ENCODE peak calls at places on chromosome 2, in four cellular contexts. One of them, this sample, is unnamed.

GRCh38 chr2:236167297-236168109 is 683 bp downstream of the GBX2 start:
- DNase-seq in WTC11: peak
- DNase-seq in HCT116: no peak
- DNase-seq in GM12878: no peak
- DNase-seq in this sample: peak

GRCh38 chr2:99190548-99190947 is 9.6 kb downstream of the MRPL30 start:
- DNase-seq in WTC11: no peak
- DNase-seq in GM12878: no peak
- DNase-seq in HCT116: no peak
- DNase-seq in this sample: no peak

GRCh38 chr2:64823794-64824193 is 165.4 kb upstream of the SLC1A4 start:
- DNase-seq in WTC11: peak
- DNase-seq in GM12878: no peak
- DNase-seq in HCT116: no peak
- DNase-seq in this sample: no peak

GRCh38 chr2:54209379-54209778 is 46.6 kb downstream of the TSPYL6 start:
- DNase-seq in WTC11: no peak
- DNase-seq in HCT116: no peak
- DNase-seq in GM12878: no peak
- DNase-seq in this sample: no peak

GRCh38 chr2:27663160-27663462 is 303 bp downstream of the SUPT7L start:
- DNase-seq in GM12878: no peak
- DNase-seq in WTC11: no peak
- DNase-seq in HCT116: no peak
- DNase-seq in this sample: no peak

GRCh38 chr2:20169796-20170467 is 55.0 kb downstream of the SDC1 start:
- DNase-seq in GM12878: no peak
- DNase-seq in WTC11: no peak
- DNase-seq in HCT116: no peak
- DNase-seq in this sample: no peak

GRCh38 chr2:241227635-241227993 is 39.1 kb downstream of the ANO7 start:
- DNase-seq in GM12878: no peak
- DNase-seq in WTC11: no peak
- DNase-seq in HCT116: no peak
- DNase-seq in this sample: no peak

GRCh38 chr2:141062443-141062842 is 1068.4 kb downstream of the LRP1B start:
- DNase-seq in GM12878: no peak
- DNase-seq in WTC11: no peak
- DNase-seq in HCT116: no peak
- DNase-seq in this sample: no peak

GRCh38 chr2:219707496-219708285 is 80.3 kb downstream of the SLC4A3 start:
- DNase-seq in WTC11: no peak
- DNase-seq in GM12878: no peak
- DNase-seq in HCT116: no peak
- DNase-seq in this sample: no peak

GRCh38 chr2:196963961-196964360 is 37.5 kb upstream of the PGAP1 start:
- DNase-seq in GM12878: no peak
- DNase-seq in WTC11: no peak
- DNase-seq in HCT116: no peak
- DNase-seq in this sample: no peak

GRCh38 chr2:212814941-212815340 is 276.3 kb upstream of the ERBB4 start:
- DNase-seq in GM12878: no peak
- DNase-seq in WTC11: no peak
- DNase-seq in HCT116: no peak
- DNase-seq in this sample: no peak

GRCh38 chr2:2656046-2656715 is 325.1 kb upstream of the MYT1L start:
- DNase-seq in WTC11: no peak
- DNase-seq in GM12878: no peak
- DNase-seq in HCT116: no peak
- DNase-seq in this sample: no peak

GRCh38 chr2:222671259-222672067 is at the start of gene MOGAT1:
- DNase-seq in WTC11: peak
- DNase-seq in GM12878: no peak
- DNase-seq in HCT116: no peak
- DNase-seq in this sample: no peak

GRCh38 chr2:143058795-143059194 is 70.4 kb upstream of the ARHGAP15 start:
- DNase-seq in GM12878: no peak
- DNase-seq in HCT116: no peak
- DNase-seq in WTC11: no peak
- DNase-seq in this sample: no peak

GRCh38 chr2:165874445-165875039 is 79.0 kb downstream of the TTC21B start:
- DNase-seq in WTC11: no peak
- DNase-seq in HCT116: peak
- DNase-seq in GM12878: peak
- DNase-seq in this sample: peak

GRCh38 chr2:170298115-170298514 is 120.2 kb downstream of the MYO3B start:
- DNase-seq in WTC11: no peak
- DNase-seq in GM12878: peak
- DNase-seq in HCT116: no peak
- DNase-seq in this sample: peak

GRCh38 chr2:54704688-54705605 is 18.5 kb upstream of the EML6 start:
- DNase-seq in GM12878: no peak
- DNase-seq in WTC11: no peak
- DNase-seq in HCT116: peak
- DNase-seq in this sample: peak

GRCh38 chr2:223050900-223051299 is 1.1 kb upstream of the KCNE4 start:
- DNase-seq in WTC11: no peak
- DNase-seq in GM12878: no peak
- DNase-seq in HCT116: no peak
- DNase-seq in this sample: no peak

GRCh38 chr2:207205173-207205957 is 39.6 kb upstream of the KLF7 start:
- DNase-seq in HCT116: no peak
- DNase-seq in WTC11: no peak
- DNase-seq in GM12878: no peak
- DNase-seq in this sample: no peak

GRCh38 chr2:168758970-168759820 is 43.2 kb upstream of the NOSTRIN start:
- DNase-seq in GM12878: peak
- DNase-seq in HCT116: peak
- DNase-seq in WTC11: no peak
- DNase-seq in this sample: peak

GRCh38 chr2:17646096-17646554 is 105.6 kb downstream of the VSNL1 start:
- DNase-seq in WTC11: peak
- DNase-seq in HCT116: peak
- DNase-seq in GM12878: peak
- DNase-seq in this sample: peak

GRCh38 chr2:55010149-55010591 is 40.1 kb downstream of the RTN4 start:
- DNase-seq in HCT116: no peak
- DNase-seq in GM12878: peak
- DNase-seq in WTC11: no peak
- DNase-seq in this sample: no peak

GRCh38 chr2:127465258-127465657 is 47.0 kb downstream of the PROC start:
- DNase-seq in WTC11: no peak
- DNase-seq in GM12878: no peak
- DNase-seq in HCT116: no peak
- DNase-seq in this sample: peak

GRCh38 chr2:120250640-120251039 is 2.0 kb upstream of the RALB start:
- DNase-seq in HCT116: no peak
- DNase-seq in WTC11: no peak
- DNase-seq in GM12878: no peak
- DNase-seq in this sample: no peak

GRCh38 chr2:113324684-113325160 is 46.0 kb upstream of the PAX8 start:
- DNase-seq in GM12878: no peak
- DNase-seq in HCT116: peak
- DNase-seq in WTC11: peak
- DNase-seq in this sample: peak

GRCh38 chr2:112812318-112813042 is 24.1 kb downstream of the IL1B start:
- DNase-seq in HCT116: no peak
- DNase-seq in GM12878: no peak
- DNase-seq in WTC11: no peak
- DNase-seq in this sample: no peak

GRCh38 chr2:229416116-229416694 is 145.1 kb upstream of the PID1 start:
- DNase-seq in HCT116: no peak
- DNase-seq in GM12878: no peak
- DNase-seq in WTC11: no peak
- DNase-seq in this sample: peak

GRCh38 chr2:95734976-95735890 is 143.4 kb downstream of the TRIM43 start:
- DNase-seq in GM12878: no peak
- DNase-seq in WTC11: no peak
- DNase-seq in HCT116: no peak
- DNase-seq in this sample: no peak

GRCh38 chr2:218824004-218824403 is 7.6 kb downstream of the PRKAG3 start:
- DNase-seq in WTC11: no peak
- DNase-seq in GM12878: no peak
- DNase-seq in HCT116: no peak
- DNase-seq in this sample: no peak

GRCh38 chr2:112916625-112917024 is 5.7 kb downstream of the IL37 start:
- DNase-seq in GM12878: no peak
- DNase-seq in HCT116: no peak
- DNase-seq in WTC11: no peak
- DNase-seq in this sample: no peak

GRCh38 chr2:225274751-225275150 is 124.8 kb upstream of the NYAP2 start:
- DNase-seq in WTC11: no peak
- DNase-seq in HCT116: no peak
- DNase-seq in GM12878: no peak
- DNase-seq in this sample: no peak

GRCh38 chr2:209638346-209638745 is 133.3 kb upstream of the UNC80 start:
- DNase-seq in HCT116: no peak
- DNase-seq in GM12878: no peak
- DNase-seq in WTC11: no peak
- DNase-seq in this sample: no peak

GRCh38 chr2:234368861-234369261 is 128.0 kb downstream of the ARL4C start:
- DNase-seq in WTC11: no peak
- DNase-seq in GM12878: no peak
- DNase-seq in HCT116: no peak
- DNase-seq in this sample: no peak

GRCh38 chr2:71347517-71347916 is 15.9 kb downstream of the ZNF638 start:
- DNase-seq in WTC11: no peak
- DNase-seq in GM12878: no peak
- DNase-seq in HCT116: no peak
- DNase-seq in this sample: peak

GRCh38 chr2:126698991-126699390 is 43.0 kb downstream of the GYPC start:
- DNase-seq in WTC11: no peak
- DNase-seq in GM12878: no peak
- DNase-seq in HCT116: no peak
- DNase-seq in this sample: no peak

GRCh38 chr2:126940331-126940730 is 41.6 kb downstream of the TEX51 start:
- DNase-seq in WTC11: no peak
- DNase-seq in HCT116: no peak
- DNase-seq in GM12878: no peak
- DNase-seq in this sample: no peak

GRCh38 chr2:3280683-3281520 is 96.7 kb downstream of the EIPR1 start:
- DNase-seq in GM12878: no peak
- DNase-seq in HCT116: no peak
- DNase-seq in WTC11: no peak
- DNase-seq in this sample: no peak

GRCh38 chr2:50490991-50491390 is 540.9 kb downstream of the NRXN1 start:
- DNase-seq in WTC11: no peak
- DNase-seq in HCT116: no peak
- DNase-seq in GM12878: no peak
- DNase-seq in this sample: no peak

DNA sequence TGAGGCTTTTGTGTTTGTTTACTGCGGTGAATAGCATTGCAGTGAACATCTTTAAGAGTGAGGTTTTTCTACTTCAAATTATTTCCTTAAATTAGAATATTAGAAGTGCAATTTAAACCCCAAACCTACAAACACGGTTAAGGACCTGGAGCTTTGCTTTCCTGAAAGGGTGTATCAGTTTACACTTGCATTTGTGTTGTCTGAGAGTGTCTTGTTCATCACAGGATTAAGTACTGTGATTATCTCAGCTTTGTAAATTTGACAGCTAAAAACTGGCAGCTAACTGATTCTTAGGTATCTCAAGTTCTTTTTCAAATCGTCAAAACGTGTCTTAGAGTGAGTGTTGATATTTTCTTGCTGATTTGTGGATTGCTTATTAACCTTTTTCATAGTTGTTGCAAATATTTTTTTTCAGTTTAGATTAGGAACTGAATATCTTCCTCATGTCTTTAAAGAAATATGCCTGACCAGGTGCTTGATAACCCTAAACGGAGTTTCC is 41.8 kb downstream of the LRRFIP1 start:
- DNase-seq in WTC11: no peak
- DNase-seq in HCT116: no peak
- DNase-seq in GM12878: no peak
- DNase-seq in this sample: no peak
- TF ChIP-seq MAX in WTC11: no peak
- TF ChIP-seq MAX in HCT116: no peak
- TF ChIP-seq MAX in GM12878: no peak
- TF ChIP-seq MAX in this sample: no peak

GRCh38 chr2:237497009-237497819 is 10.2 kb downstream of the MLPH start:
- DNase-seq in HCT116: no peak
- DNase-seq in WTC11: peak
- DNase-seq in GM12878: no peak
- DNase-seq in this sample: no peak
- TF ChIP-seq MAX in HCT116: no peak
- TF ChIP-seq MAX in WTC11: no peak
- TF ChIP-seq MAX in GM12878: no peak
- TF ChIP-seq MAX in this sample: no peak

GRCh38 chr2:46751897-46752296 is 163.7 kb downstream of the MCFD2 start:
- DNase-seq in WTC11: no peak
- DNase-seq in HCT116: no peak
- DNase-seq in GM12878: no peak
- DNase-seq in this sample: no peak
- TF ChIP-seq MAX in WTC11: no peak
- TF ChIP-seq MAX in HCT116: no peak
- TF ChIP-seq MAX in GM12878: no peak
- TF ChIP-seq MAX in this sample: no peak

GRCh38 chr2:37796481-37796880 is 125.0 kb upstream of the CDC42EP3 start:
- DNase-seq in GM12878: no peak
- DNase-seq in WTC11: no peak
- DNase-seq in HCT116: no peak
- DNase-seq in this sample: no peak
- TF ChIP-seq MAX in GM12878: no peak
- TF ChIP-seq MAX in WTC11: no peak
- TF ChIP-seq MAX in HCT116: no peak
- TF ChIP-seq MAX in this sample: no peak

GRCh38 chr2:30276455-30276911 is 45.1 kb downstream of the LBH start:
- DNase-seq in WTC11: no peak
- DNase-seq in GM12878: no peak
- DNase-seq in HCT116: no peak
- DNase-seq in this sample: no peak
- TF ChIP-seq MAX in WTC11: no peak
- TF ChIP-seq MAX in GM12878: no peak
- TF ChIP-seq MAX in HCT116: no peak
- TF ChIP-seq MAX in this sample: no peak

GRCh38 chr2:151481744-151482143 is 72.0 kb downstream of the RIF1 start:
- DNase-seq in WTC11: no peak
- DNase-seq in HCT116: no peak
- DNase-seq in GM12878: no peak
- DNase-seq in this sample: no peak
- TF ChIP-seq MAX in WTC11: no peak
- TF ChIP-seq MAX in HCT116: no peak
- TF ChIP-seq MAX in GM12878: no peak
- TF ChIP-seq MAX in this sample: no peak

This sample was measured in NB4.